ENCODE peak calls at places on chromosome 6, in seven cellular contexts. One of them, this sample, is unnamed.

GRCh38 chr6:44285552-44286284 is 15.5 kb downstream of the TMEM151B start:
- DNase-seq in A549: no peak
- DNase-seq in Peyer's patch: no peak
- DNase-seq in CD8-positive, alpha-beta T cell: no peak
- DNase-seq in thoracic aorta: no peak
- DNase-seq in upper lobe of right lung: no peak
- DNase-seq in heart left ventricle: no peak
- DNase-seq in this sample: peak

GRCh38 chr6:166342293-166343156 is at the start of gene SFT2D1:
- DNase-seq in A549: peak
- DNase-seq in upper lobe of right lung: peak
- DNase-seq in CD8-positive, alpha-beta T cell: peak
- DNase-seq in heart left ventricle: peak
- DNase-seq in thoracic aorta: peak
- DNase-seq in Peyer's patch: peak
- DNase-seq in this sample: peak

GRCh38 chr6:39670519-39670918 is 54.7 kb downstream of the KIF6 start:
- DNase-seq in A549: no peak
- DNase-seq in heart left ventricle: no peak
- DNase-seq in upper lobe of right lung: no peak
- DNase-seq in Peyer's patch: no peak
- DNase-seq in thoracic aorta: no peak
- DNase-seq in CD8-positive, alpha-beta T cell: no peak
- DNase-seq in this sample: no peak

GRCh38 chr6:166752097-166752496 is 125.0 kb upstream of the RPS6KA2 start:
- DNase-seq in Peyer's patch: no peak
- DNase-seq in A549: no peak
- DNase-seq in thoracic aorta: no peak
- DNase-seq in heart left ventricle: no peak
- DNase-seq in CD8-positive, alpha-beta T cell: no peak
- DNase-seq in upper lobe of right lung: no peak
- DNase-seq in this sample: no peak

GRCh38 chr6:131451330-131452195 is 121.5 kb upstream of the ARG1 start:
- DNase-seq in heart left ventricle: no peak
- DNase-seq in A549: no peak
- DNase-seq in CD8-positive, alpha-beta T cell: no peak
- DNase-seq in upper lobe of right lung: no peak
- DNase-seq in Peyer's patch: no peak
- DNase-seq in thoracic aorta: no peak
- DNase-seq in this sample: no peak

GRCh38 chr6:28858963-28859362 is 64.8 kb downstream of the TRIM27 start:
- DNase-seq in A549: no peak
- DNase-seq in CD8-positive, alpha-beta T cell: no peak
- DNase-seq in heart left ventricle: no peak
- DNase-seq in upper lobe of right lung: no peak
- DNase-seq in Peyer's patch: no peak
- DNase-seq in thoracic aorta: no peak
- DNase-seq in this sample: no peak

GRCh38 chr6:64733433-64733832 is 973.6 kb downstream of the EYS start:
- DNase-seq in A549: no peak
- DNase-seq in thoracic aorta: no peak
- DNase-seq in upper lobe of right lung: no peak
- DNase-seq in heart left ventricle: no peak
- DNase-seq in CD8-positive, alpha-beta T cell: no peak
- DNase-seq in Peyer's patch: no peak
- DNase-seq in this sample: no peak

GRCh38 chr6:27209659-27210269 is 37.7 kb upstream of the PRSS16 start:
- DNase-seq in A549: peak
- DNase-seq in thoracic aorta: no peak
- DNase-seq in upper lobe of right lung: no peak
- DNase-seq in Peyer's patch: no peak
- DNase-seq in heart left ventricle: no peak
- DNase-seq in CD8-positive, alpha-beta T cell: no peak
- DNase-seq in this sample: no peak

GRCh38 chr6:82786251-82786650 is 279.4 kb downstream of the UBE3D start:
- DNase-seq in upper lobe of right lung: no peak
- DNase-seq in A549: no peak
- DNase-seq in Peyer's patch: no peak
- DNase-seq in heart left ventricle: no peak
- DNase-seq in CD8-positive, alpha-beta T cell: no peak
- DNase-seq in thoracic aorta: no peak
- DNase-seq in this sample: no peak

GRCh38 chr6:82780334-82780733 is 285.3 kb downstream of the UBE3D start:
- DNase-seq in heart left ventricle: no peak
- DNase-seq in A549: no peak
- DNase-seq in CD8-positive, alpha-beta T cell: no peak
- DNase-seq in thoracic aorta: no peak
- DNase-seq in upper lobe of right lung: no peak
- DNase-seq in Peyer's patch: no peak
- DNase-seq in this sample: no peak

GRCh38 chr6:82781805-82782204 is 283.8 kb downstream of the UBE3D start:
- DNase-seq in heart left ventricle: no peak
- DNase-seq in upper lobe of right lung: no peak
- DNase-seq in Peyer's patch: no peak
- DNase-seq in thoracic aorta: no peak
- DNase-seq in CD8-positive, alpha-beta T cell: no peak
- DNase-seq in A549: no peak
- DNase-seq in this sample: no peak

GRCh38 chr6:82785206-82785605 is 280.4 kb downstream of the UBE3D start:
- DNase-seq in upper lobe of right lung: no peak
- DNase-seq in thoracic aorta: no peak
- DNase-seq in heart left ventricle: no peak
- DNase-seq in Peyer's patch: no peak
- DNase-seq in A549: no peak
- DNase-seq in CD8-positive, alpha-beta T cell: no peak
- DNase-seq in this sample: peak

DNA sequence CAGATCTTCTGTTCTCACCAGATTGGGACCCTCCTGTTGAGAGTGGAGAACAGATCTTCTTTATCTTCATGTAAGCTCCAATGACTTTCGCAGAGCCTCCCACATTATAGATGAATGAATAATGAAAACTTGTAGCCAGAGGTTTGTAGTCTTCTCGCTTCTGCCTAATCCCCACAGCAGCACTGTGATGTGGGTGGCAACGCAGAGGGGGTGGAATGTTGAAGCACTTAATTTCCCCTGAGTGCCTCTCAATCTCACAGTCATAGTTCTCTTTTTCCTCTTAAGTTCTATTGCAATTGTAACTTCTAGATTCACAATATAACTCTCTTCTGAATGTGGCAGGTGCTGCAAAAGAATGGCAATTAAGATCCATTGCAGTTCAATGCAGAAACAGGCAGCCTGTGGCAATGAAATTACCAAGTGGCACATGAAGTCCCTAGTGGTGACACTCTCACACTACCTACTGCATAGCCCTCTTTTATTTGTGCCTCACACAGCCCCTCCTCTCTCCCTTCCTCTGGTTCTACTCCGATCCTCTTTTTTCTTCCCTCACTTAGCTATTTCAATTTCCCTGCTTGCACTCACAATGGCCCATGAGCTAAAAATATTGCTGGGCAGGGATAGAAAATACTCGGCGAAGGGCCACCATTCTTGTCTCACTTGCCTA is 281.9 kb downstream of the UBE3D start:
- DNase-seq in CD8-positive, alpha-beta T cell: no peak
- DNase-seq in Peyer's patch: no peak
- DNase-seq in thoracic aorta: no peak
- DNase-seq in heart left ventricle: no peak
- DNase-seq in upper lobe of right lung: no peak
- DNase-seq in A549: peak
- DNase-seq in this sample: no peak
- TF ChIP-seq CTCF in CD8-positive, alpha-beta T cell: no peak
- TF ChIP-seq CTCF in Peyer's patch: no peak
- TF ChIP-seq CTCF in thoracic aorta: no peak
- TF ChIP-seq CTCF in heart left ventricle: peak
- TF ChIP-seq CTCF in upper lobe of right lung: no peak
- TF ChIP-seq CTCF in A549: no peak
- TF ChIP-seq CTCF in this sample: peak

GRCh38 chr6:72622094-72622540 is 253 bp downstream of the KCNQ5 start:
- DNase-seq in heart left ventricle: no peak
- DNase-seq in CD8-positive, alpha-beta T cell: peak
- DNase-seq in upper lobe of right lung: peak
- DNase-seq in Peyer's patch: no peak
- DNase-seq in thoracic aorta: no peak
- DNase-seq in A549: peak
- DNase-seq in this sample: peak

GRCh38 chr6:72626126-72626525 is 4.3 kb downstream of the KCNQ5 start:
- DNase-seq in CD8-positive, alpha-beta T cell: no peak
- DNase-seq in upper lobe of right lung: no peak
- DNase-seq in heart left ventricle: no peak
- DNase-seq in A549: no peak
- DNase-seq in Peyer's patch: no peak
- DNase-seq in thoracic aorta: no peak
- DNase-seq in this sample: no peak

GRCh38 chr6:72621243-72622093 is at the start of gene KCNQ5:
- DNase-seq in thoracic aorta: no peak
- DNase-seq in upper lobe of right lung: no peak
- DNase-seq in heart left ventricle: no peak
- DNase-seq in CD8-positive, alpha-beta T cell: no peak
- DNase-seq in Peyer's patch: no peak
- DNase-seq in A549: peak
- DNase-seq in this sample: peak

GRCh38 chr6:72623808-72624207 is 1.9 kb downstream of the KCNQ5 start:
- DNase-seq in A549: no peak
- DNase-seq in upper lobe of right lung: no peak
- DNase-seq in Peyer's patch: no peak
- DNase-seq in heart left ventricle: no peak
- DNase-seq in CD8-positive, alpha-beta T cell: no peak
- DNase-seq in thoracic aorta: no peak
- DNase-seq in this sample: no peak

GRCh38 chr6:72624557-72625160 is 2.8 kb downstream of the KCNQ5 start:
- DNase-seq in A549: peak
- DNase-seq in Peyer's patch: no peak
- DNase-seq in upper lobe of right lung: no peak
- DNase-seq in heart left ventricle: no peak
- DNase-seq in thoracic aorta: no peak
- DNase-seq in CD8-positive, alpha-beta T cell: no peak
- DNase-seq in this sample: peak
- H3K4me3 ChIP-seq in A549: no peak
- H3K4me3 ChIP-seq in Peyer's patch: no peak
- H3K4me3 ChIP-seq in upper lobe of right lung: no peak
- H3K4me3 ChIP-seq in heart left ventricle: no peak
- H3K4me3 ChIP-seq in thoracic aorta: no peak
- H3K4me3 ChIP-seq in CD8-positive, alpha-beta T cell: no peak
- H3K4me3 ChIP-seq in this sample: no peak

DNA sequence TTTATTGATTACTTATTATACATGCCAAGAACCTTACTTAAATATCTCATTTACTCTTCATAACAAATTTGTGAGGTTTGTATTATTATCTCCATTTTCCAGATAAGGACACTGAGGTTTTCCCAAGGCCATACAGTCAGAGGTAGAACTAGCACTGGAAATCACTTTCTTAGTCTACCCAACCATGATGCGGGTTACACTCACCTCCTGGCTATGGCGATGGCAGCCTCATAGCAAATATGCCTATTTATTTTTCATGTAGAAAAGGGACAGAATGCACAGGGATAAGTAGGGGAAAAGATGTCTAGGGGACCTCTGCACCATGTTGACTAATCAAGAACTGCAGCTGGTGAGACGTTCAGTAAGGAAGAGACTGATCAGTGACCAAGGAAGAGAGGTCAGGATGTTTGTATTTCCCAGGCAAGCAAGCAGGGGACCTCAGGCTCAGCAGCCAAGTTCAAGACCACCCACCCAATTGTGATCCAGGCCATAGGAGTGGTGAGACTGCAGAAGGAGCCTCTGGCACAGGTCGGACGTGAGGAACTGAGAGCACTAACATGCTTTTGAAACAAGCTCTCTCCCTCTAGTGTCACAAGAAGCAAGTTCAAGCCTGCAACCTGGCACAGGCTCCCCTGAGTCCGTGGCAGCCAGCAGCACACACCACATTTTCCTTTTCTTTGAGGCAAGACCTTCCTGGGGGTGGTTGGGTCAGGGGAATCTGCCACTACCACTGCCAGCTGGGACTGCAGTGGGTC is 97.8 kb downstream of the GMPR start:
- DNase-seq in thoracic aorta: no peak
- DNase-seq in Peyer's patch: no peak
- DNase-seq in A549: no peak
- DNase-seq in heart left ventricle: peak
- DNase-seq in upper lobe of right lung: no peak
- DNase-seq in CD8-positive, alpha-beta T cell: no peak
- DNase-seq in this sample: no peak
- TF ChIP-seq CTCF in thoracic aorta: no peak
- TF ChIP-seq CTCF in Peyer's patch: no peak
- TF ChIP-seq CTCF in A549: no peak
- TF ChIP-seq CTCF in heart left ventricle: no peak
- TF ChIP-seq CTCF in upper lobe of right lung: no peak
- TF ChIP-seq CTCF in CD8-positive, alpha-beta T cell: no peak
- TF ChIP-seq CTCF in this sample: no peak

GRCh38 chr6:111799576-111800467 is 73.4 kb downstream of the FYN start:
- DNase-seq in A549: no peak
- DNase-seq in upper lobe of right lung: no peak
- DNase-seq in thoracic aorta: no peak
- DNase-seq in heart left ventricle: no peak
- DNase-seq in Peyer's patch: no peak
- DNase-seq in CD8-positive, alpha-beta T cell: no peak
- DNase-seq in this sample: no peak
- H3K4me3 ChIP-seq in A549: no peak
- H3K4me3 ChIP-seq in upper lobe of right lung: no peak
- H3K4me3 ChIP-seq in thoracic aorta: no peak
- H3K4me3 ChIP-seq in heart left ventricle: no peak
- H3K4me3 ChIP-seq in Peyer's patch: no peak
- H3K4me3 ChIP-seq in CD8-positive, alpha-beta T cell: no peak
- H3K4me3 ChIP-seq in this sample: no peak

DNA sequence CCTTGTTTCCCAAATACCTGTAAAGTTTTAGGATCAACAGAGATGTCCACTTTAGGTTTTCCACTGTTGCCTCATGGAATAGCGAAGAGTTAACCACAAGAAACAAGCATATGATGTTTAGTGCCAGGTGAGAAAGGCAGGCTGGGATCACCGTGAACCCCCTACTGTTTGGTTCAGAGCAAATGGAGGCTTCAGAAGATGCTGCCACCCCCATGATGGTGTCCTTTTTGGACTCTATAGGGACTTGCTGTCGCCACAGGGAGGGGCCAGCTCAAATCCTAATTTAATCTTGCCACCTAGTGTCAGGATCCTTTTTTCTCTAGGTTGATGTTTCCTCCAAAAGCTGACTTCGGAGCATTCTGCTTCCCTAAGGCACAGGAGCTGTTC is 1.9 kb upstream of the DLL1 start:
- DNase-seq in Peyer's patch: no peak
- DNase-seq in upper lobe of right lung: no peak
- DNase-seq in heart left ventricle: no peak
- DNase-seq in CD8-positive, alpha-beta T cell: no peak
- DNase-seq in thoracic aorta: no peak
- DNase-seq in A549: peak
- DNase-seq in this sample: no peak
- TF ChIP-seq CTCF in Peyer's patch: peak
- TF ChIP-seq CTCF in upper lobe of right lung: peak
- TF ChIP-seq CTCF in heart left ventricle: peak
- TF ChIP-seq CTCF in CD8-positive, alpha-beta T cell: no peak
- TF ChIP-seq CTCF in thoracic aorta: peak
- TF ChIP-seq CTCF in A549: peak
- TF ChIP-seq CTCF in this sample: peak

GRCh38 chr6:158909938-158910337 is 90.1 kb downstream of the RSPH3 start:
- DNase-seq in thoracic aorta: no peak
- DNase-seq in A549: no peak
- DNase-seq in upper lobe of right lung: no peak
- DNase-seq in heart left ventricle: no peak
- DNase-seq in CD8-positive, alpha-beta T cell: no peak
- DNase-seq in Peyer's patch: no peak
- DNase-seq in this sample: peak
- H3K4me3 ChIP-seq in thoracic aorta: no peak
- H3K4me3 ChIP-seq in A549: no peak
- H3K4me3 ChIP-seq in upper lobe of right lung: peak
- H3K4me3 ChIP-seq in heart left ventricle: no peak
- H3K4me3 ChIP-seq in CD8-positive, alpha-beta T cell: peak
- H3K4me3 ChIP-seq in Peyer's patch: no peak
- H3K4me3 ChIP-seq in this sample: no peak